ENCODE peak calls at places on chromosomes 11 and 22, in ten cellular contexts. K, W, G, B, A, H, D, V, Z and T are unnamed samples.

GRCh38 chr11:76744186-76745058 is 38.7 kb upstream of the TSKU start:
- DNase-seq in A (peak), W (peak), K (peak), Z (no peak), D (no peak), G (no peak), H (no peak), V (no peak), B (no peak), T (peak)

GRCh38 chr11:62671272-62671603 is 235 bp upstream of the UQCC3 start:
- DNase-seq in B (no peak), Z (no peak), V (no peak), W (no peak), A (no peak), K (peak), G (no peak), H (no peak), D (no peak), T (no peak)

GRCh38 chr22:37012956-37013355 is 6.3 kb downstream of the TST start:
- DNase-seq in Z (no peak), W (no peak), D (no peak), A (no peak), G (no peak), V (no peak), K (no peak), H (no peak), B (no peak), T (no peak)

GRCh38 chr11:73566977-73567755 is 30.7 kb downstream of the FAM168A start:
- DNase-seq in D (no peak), B (no peak), V (no peak), W (no peak), A (no peak), G (no peak), H (no peak), Z (no peak), K (no peak), T (no peak)

GRCh38 chr11:114774599-114775365 is 96.5 kb downstream of the NXPE2 start:
- DNase-seq in G (no peak), A (peak), V (peak), B (no peak), K (peak), Z (peak), D (peak), H (no peak), W (peak), T (no peak)

GRCh38 chr11:100830295-100830694 is 143.2 kb downstream of the ARHGAP42 start:
- DNase-seq in K (no peak), D (peak), V (peak), G (no peak), B (no peak), A (peak), H (no peak), W (no peak), Z (peak), T (no peak)

GRCh38 chr11:100876826-100877545 is 189.9 kb downstream of the ARHGAP42 start:
- DNase-seq in Z (peak), D (no peak), V (no peak), H (no peak), K (no peak), B (peak), A (no peak), G (peak), W (no peak), T (no peak)

GRCh38 chr11:64165482-64165841 is 451 bp downstream of the MACROD1 start:
- DNase-seq in K (no peak), W (no peak), Z (peak), V (no peak), H (no peak), G (no peak), D (no peak), A (no peak), B (no peak), T (no peak)

GRCh38 chr11:44000731-44001130 is 47.0 kb upstream of the ACCSL start:
- DNase-seq in A (no peak), H (no peak), V (no peak), G (no peak), D (no peak), K (no peak), W (no peak), Z (no peak), B (no peak), T (no peak)

GRCh38 chr11:118095493-118095892 is 8.7 kb upstream of the SMIM35 start:
- DNase-seq in W (no peak), G (peak), B (no peak), D (no peak), A (no peak), K (no peak), V (no peak), H (no peak), Z (no peak), T (no peak)

GRCh38 chr22:41840216-41840615 is 7.3 kb downstream of the SREBF2 start:
- DNase-seq in G (no peak), B (no peak), Z (no peak), W (no peak), V (no peak), A (no peak), D (no peak), H (no peak), K (no peak), T (no peak)

GRCh38 chr11:17933710-17934109 is 79.1 kb downstream of the SERGEF start:
- DNase-seq in D (no peak), W (no peak), H (no peak), G (no peak), A (no peak), B (no peak), Z (no peak), V (no peak), K (no peak), T (no peak)

GRCh38 chr11:57513911-57514537 is 1.5 kb downstream of the SLC43A1 start:
- DNase-seq in H (no peak), V (peak), D (peak), W (peak), G (no peak), Z (peak), K (peak), B (no peak), A (peak), T (peak)

GRCh38 chr22:33519140-33519973 is 400.9 kb downstream of the LARGE1 start:
- DNase-seq in H (no peak), A (peak), W (peak), B (peak), Z (peak), D (no peak), V (peak), G (peak), K (peak), T (no peak)

GRCh38 chr11:67353317-67354313 is at the start of gene POLD4:
- DNase-seq in Z (peak), B (no peak), K (peak), H (no peak), V (peak), W (peak), A (peak), D (peak), G (peak), T (peak)

GRCh38 chr11:8263109-8263768 is 439 bp downstream of the LMO1 start:
- DNase-seq in A (no peak), H (no peak), K (no peak), W (no peak), D (no peak), G (no peak), B (no peak), Z (no peak), V (peak), T (peak)

GRCh38 chr22:27663812-27664211 is 137.7 kb downstream of the MN1 start:
- DNase-seq in V (no peak), G (peak), Z (no peak), B (no peak), D (no peak), K (no peak), H (no peak), A (no peak), W (no peak), T (no peak)

GRCh38 chr11:23995891-23996290 is 501.0 kb upstream of the LUZP2 start:
- DNase-seq in K (no peak), D (no peak), Z (no peak), V (no peak), H (no peak), G (no peak), W (no peak), A (no peak), B (no peak), T (no peak)

GRCh38 chr11:3229673-3230630 is 2.3 kb downstream of the MRGPRE start:
- DNase-seq in A (no peak), D (no peak), B (no peak), H (no peak), G (no peak), K (no peak), W (no peak), V (no peak), Z (no peak), T (no peak)

GRCh38 chr11:120258661-120259060 is 18.7 kb downstream of the POU2F3 start:
- DNase-seq in V (no peak), Z (no peak), W (no peak), G (no peak), H (no peak), K (no peak), A (no peak), D (no peak), B (no peak), T (no peak)

GRCh38 chr11:116931206-116931953 is 94.0 kb upstream of the APOA1 start:
- DNase-seq in D (no peak), H (no peak), B (no peak), Z (peak), W (peak), V (no peak), K (peak), G (peak), A (no peak), T (no peak)

GRCh38 chr22:31616315-31616980 is 45.6 kb downstream of the PISD start:
- DNase-seq in V (no peak), A (no peak), B (no peak), H (no peak), D (no peak), W (peak), G (no peak), K (peak), Z (no peak), T (no peak)

GRCh38 chr11:34234086-34234740 is 123.6 kb downstream of the ABTB2 start:
- DNase-seq in V (peak), K (no peak), Z (no peak), H (no peak), D (peak), A (no peak), B (peak), G (peak), W (no peak), T (no peak)

GRCh38 chr11:65479184-65480145 is 19.4 kb upstream of the MALAT1 start:
- DNase-seq in A (peak), W (no peak), V (peak), K (peak), H (no peak), G (no peak), B (no peak), D (peak), Z (peak), T (peak)

GRCh38 chr11:65975771-65976170 is 14.2 kb downstream of the SART1 start:
- DNase-seq in B (no peak), W (no peak), G (no peak), D (no peak), K (no peak), H (no peak), A (no peak), V (no peak), Z (no peak), T (no peak)

GRCh38 chr22:24553597-24554315 is 1.2 kb downstream of the GUCD1 start:
- DNase-seq in K (peak), Z (peak), G (no peak), H (no peak), V (peak), B (no peak), A (peak), D (peak), W (peak), T (peak)

GRCh38 chr11:8683115-8683807 is 669 bp downstream of the RPL27A start:
- DNase-seq in W (peak), Z (no peak), D (no peak), V (peak), A (peak), B (no peak), H (no peak), K (peak), G (no peak), T (no peak)

GRCh38 chr11:32045456-32045855 is 45.4 kb upstream of the RCN1 start:
- DNase-seq in V (no peak), H (no peak), Z (no peak), G (no peak), W (no peak), A (no peak), K (no peak), B (no peak), D (no peak), T (no peak)

GRCh38 chr11:62104816-62105610 is 18.8 kb upstream of the INCENP start:
- DNase-seq in H (no peak), Z (peak), B (no peak), G (no peak), V (no peak), D (no peak), A (no peak), K (peak), W (no peak), T (no peak)

GRCh38 chr11:36006556-36006955 is 62.7 kb downstream of the LDLRAD3 start:
- DNase-seq in H (no peak), V (no peak), D (no peak), A (no peak), W (no peak), Z (no peak), K (no peak), G (no peak), B (no peak), T (no peak)

GRCh38 chr11:995752-996420 is 40.6 kb downstream of the MUC6 start:
- DNase-seq in B (no peak), Z (no peak), K (no peak), W (no peak), G (no peak), D (no peak), H (no peak), A (no peak), V (peak), T (no peak)

GRCh38 chr11:77092382-77092781 is 10.3 kb upstream of the OMP start:
- DNase-seq in K (no peak), Z (no peak), W (no peak), H (no peak), G (no peak), D (no peak), A (no peak), B (no peak), V (no peak), T (peak)

GRCh38 chr22:49628351-49629023 is 199.2 kb downstream of the BRD1 start:
- DNase-seq in K (no peak), A (no peak), B (no peak), V (peak), W (no peak), G (no peak), H (no peak), D (no peak), Z (no peak), T (peak)

GRCh38 chr11:8983552-8983951 is 19.3 kb upstream of the TMEM9B start:
- DNase-seq in D (no peak), Z (no peak), B (no peak), G (no peak), V (no peak), W (no peak), A (no peak), H (no peak), K (no peak), T (no peak)

DNA sequence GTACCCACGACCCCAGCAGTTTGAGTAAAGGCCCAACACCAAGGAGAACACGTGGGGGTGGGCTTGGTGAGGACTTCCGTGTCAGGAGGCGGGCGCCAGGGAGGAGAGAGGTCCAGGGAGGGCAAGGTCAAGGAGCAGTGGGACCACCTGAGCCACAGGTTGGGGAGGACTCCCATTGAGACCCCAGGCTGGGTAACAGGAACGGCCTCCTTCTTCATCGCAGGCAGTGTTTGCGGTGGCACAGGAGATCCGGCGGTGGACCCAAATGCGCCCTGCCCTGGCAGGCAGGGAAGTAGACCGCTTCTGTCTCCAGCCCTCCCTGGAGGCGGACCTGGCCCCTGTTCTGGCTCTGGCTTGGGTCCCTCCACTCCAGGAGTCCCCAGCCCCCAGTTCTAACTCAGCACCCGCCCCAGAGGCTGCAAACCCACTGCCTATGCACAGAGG is 5.9 kb upstream of the TBX1 start:
- DNase-seq in H (no peak), B (no peak), W (no peak), A (no peak), K (no peak), D (no peak), V (no peak), Z (no peak), G (no peak), T (no peak)
- H3K4me3 ChIP-seq in H (no peak), B (no peak), W (no peak), A (no peak), K (no peak), D (no peak), V (peak), Z (no peak), G (no peak), T (no peak)

GRCh38 chr11:47550288-47551052 is 2.5 kb downstream of the CELF1 start:
- DNase-seq in K (no peak), V (no peak), D (no peak), A (no peak), Z (no peak), B (no peak), W (peak), H (no peak), G (no peak), T (no peak)
- H3K4me3 ChIP-seq in K (no peak), V (peak), D (no peak), A (peak), Z (no peak), B (peak), W (no peak), H (no peak), G (peak), T (no peak)

GRCh38 chr11:128498846-128499245 is 88.5 kb downstream of the ETS1 start:
- DNase-seq in H (no peak), Z (no peak), G (no peak), K (no peak), V (no peak), A (no peak), D (no peak), W (no peak), B (no peak), T (no peak)

GRCh38 chr11:128494418-128495332 is 92.7 kb downstream of the ETS1 start:
- DNase-seq in V (no peak), K (no peak), G (no peak), H (no peak), B (no peak), D (no peak), Z (no peak), A (no peak), W (no peak), T (no peak)

GRCh38 chr11:128496249-128496648 is 91.1 kb downstream of the ETS1 start:
- DNase-seq in D (no peak), B (no peak), G (no peak), V (no peak), Z (no peak), K (no peak), A (no peak), H (no peak), W (no peak), T (no peak)

GRCh38 chr11:128497057-128497957 is 90.1 kb downstream of the ETS1 start:
- DNase-seq in D (no peak), A (peak), W (no peak), K (peak), G (peak), V (no peak), H (peak), Z (peak), B (peak), T (peak)

GRCh38 chr11:128496684-128497056 is 90.7 kb downstream of the ETS1 start:
- DNase-seq in V (no peak), G (peak), B (no peak), H (no peak), Z (no peak), A (peak), D (no peak), K (peak), W (no peak), T (no peak)
- H3K4me3 ChIP-seq in V (no peak), G (peak), B (peak), H (peak), Z (peak), A (peak), D (no peak), K (no peak), W (no peak), T (no peak)

GRCh38 chr22:46533434-46533833 is 4.0 kb downstream of the CELSR1 start:
- DNase-seq in B (no peak), A (no peak), W (no peak), G (peak), K (no peak), V (no peak), Z (no peak), D (no peak), H (no peak), T (no peak)
- H3K4me3 ChIP-seq in B (no peak), A (no peak), W (no peak), G (peak), K (no peak), V (peak), Z (no peak), D (peak), H (peak), T (no peak)